ENCODE peak calls at places on chromosomes 7 and 10, in four cellular contexts. X is NCI-H1694 treated with DMSO at 0.1 percent for 48 hours, M is fibroblast of the aortic adventitia, Y is iPS-NIHi11. Z is an unnamed sample.

GRCh38 chr10:102773986-102774385 is 30.2 kb downstream of the WBP1L start:
- DNase-seq in Y (no peak), X (no peak), M (no peak), Z (no peak)

GRCh38 chr10:70558871-70559810 is 43.4 kb downstream of the PRF1 start:
- DNase-seq in M (peak), X (peak), Y (peak), Z (peak)

GRCh38 chr7:151150388-151150787 is 17.1 kb downstream of the GBX1 start:
- DNase-seq in Y (no peak), M (no peak), X (no peak), Z (no peak)

GRCh38 chr7:122369756-122370155 is 65.2 kb upstream of the FEZF1 start:
- DNase-seq in X (no peak), Y (no peak), M (no peak), Z (no peak)

GRCh38 chr7:98366562-98366938 is 34.3 kb downstream of the BAIAP2L1 start:
- DNase-seq in M (no peak), X (no peak), Y (no peak), Z (no peak)

GRCh38 chr7:124738639-124739038 is 27.0 kb downstream of the GPR37 start:
- DNase-seq in Y (no peak), M (no peak), X (no peak), Z (no peak)

GRCh38 chr10:50512743-50513416 is 110.9 kb downstream of the SGMS1 start:
- DNase-seq in M (no peak), X (no peak), Y (no peak), Z (no peak)

GRCh38 chr7:36931892-36932291 is 207.6 kb upstream of the AOAH start:
- DNase-seq in M (no peak), X (no peak), Y (no peak), Z (no peak)

GRCh38 chr7:131424219-131424822 is 96.6 kb downstream of the MKLN1 start:
- DNase-seq in Y (peak), M (peak), X (peak), Z (peak)

GRCh38 chr10:96473866-96474265 is 39.9 kb downstream of the TLL2 start:
- DNase-seq in X (no peak), M (no peak), Y (no peak), Z (no peak)

GRCh38 chr10:71547841-71548493 is 151.2 kb downstream of the CDH23 start:
- DNase-seq in Y (no peak), X (no peak), M (peak), Z (no peak)

GRCh38 chr7:88759956-88760515 is 536 bp downstream of the ZNF804B start:
- DNase-seq in M (no peak), X (no peak), Y (no peak), Z (peak)

GRCh38 chr10:101494650-101495049 is 93.4 kb downstream of the POLL start:
- DNase-seq in X (no peak), M (no peak), Y (no peak), Z (no peak)

GRCh38 chr10:127310932-127311331 is 114.5 kb upstream of the INSYN2A start:
- DNase-seq in X (no peak), Y (no peak), M (no peak), Z (no peak)

GRCh38 chr10:79223346-79224048 is 123.8 kb upstream of the PPIF start:
- DNase-seq in M (peak), Y (peak), X (no peak), Z (peak)

GRCh38 chr10:34200355-34200901 is 614.7 kb downstream of the PARD3 start:
- DNase-seq in M (no peak), Y (no peak), X (peak), Z (no peak)

GRCh38 chr7:147483634-147484292 is 1106.8 kb upstream of the C7orf33 start:
- DNase-seq in M (peak), X (peak), Y (no peak), Z (no peak)

GRCh38 chr7:12769464-12769863 is 82.0 kb downstream of the ARL4A start:
- DNase-seq in X (no peak), M (peak), Y (no peak), Z (no peak)

GRCh38 chr7:1298938-1299885 is 66.5 kb downstream of the UNCX start:
- DNase-seq in X (no peak), Y (no peak), M (no peak), Z (no peak)

GRCh38 chr10:11012880-11013279 is 4.8 kb upstream of the CELF2 start:
- DNase-seq in X (no peak), Y (no peak), M (no peak), Z (no peak)

GRCh38 chr10:80964179-80964578 is 426.5 kb downstream of the SH2D4B start:
- DNase-seq in X (no peak), M (no peak), Y (no peak), Z (no peak)

GRCh38 chr7:115649429-115649828 is 381.1 kb downstream of the TFEC start:
- DNase-seq in X (no peak), Y (no peak), M (no peak), Z (no peak)

GRCh38 chr7:131071786-131072504 is 255.7 kb upstream of the MKLN1 start:
- DNase-seq in Y (no peak), X (peak), M (peak), Z (peak)

GRCh38 chr10:71210031-71210871 is 2.1 kb upstream of the UNC5B start:
- DNase-seq in M (no peak), Y (no peak), X (no peak), Z (no peak)

GRCh38 chr7:43905209-43905946 is 1.0 kb downstream of the URGCP start:
- DNase-seq in X (no peak), M (peak), Y (peak), Z (peak)

GRCh38 chr10:95237376-95238170 is 43.5 kb downstream of the ACSM6 start:
- DNase-seq in Y (no peak), X (no peak), M (no peak), Z (no peak)